ENCODE peak calls at places on chromosome 13, in eight cellular contexts. Q is neuronal stem cell; J is naive thymus-derived CD4-positive, alpha-beta T cell; N is upper lobe of right lung; P is HL-60; A is fibroblast of lung; I is MM.1S; Z is right cardiac atrium. V is an unnamed sample.

GRCh38 chr13:82822935-82823334 is 1059.3 kb downstream of the SLITRK1 start:
- DNase-seq in Q (no peak), J (no peak), N (no peak), P (no peak), A (no peak), I (no peak), Z (no peak), V (no peak)

GRCh38 chr13:57632276-57633140 is 964 bp downstream of the PCDH17 start:
- DNase-seq in Q (no peak), J (no peak), N (peak; percentile 60), P (no peak), A (peak; percentile 31), I (no peak), Z (peak; percentile 49), V (no peak)

GRCh38 chr13:41456768-41457588 is at the start of gene RGCC:
- DNase-seq in Q (peak; percentile 56), J (peak; percentile 89), N (peak; percentile 96), P (peak; percentile 75), A (peak; percentile 43), I (peak; percentile 50), Z (peak; percentile 91), V (peak; percentile 32)

GRCh38 chr13:101691326-101691725 is 238.9 kb downstream of the ITGBL1 start:
- DNase-seq in Q (no peak), J (no peak), N (no peak), P (no peak), A (peak; percentile 5), I (no peak), Z (no peak), V (no peak)

GRCh38 chr13:91362908-91363307 is 15.4 kb downstream of the MIR17HG start:
- DNase-seq in Q (no peak), J (no peak), N (no peak), P (no peak), A (no peak), I (no peak), Z (no peak), V (no peak)

GRCh38 chr13:52359534-52359933 is 46.4 kb downstream of the THSD1 start:
- DNase-seq in Q (no peak), J (no peak), N (no peak), P (no peak), A (peak; percentile 94), I (no peak), Z (no peak), V (no peak)

GRCh38 chr13:106109391-106109791 is 426.1 kb downstream of the EFNB2 start:
- DNase-seq in Q (no peak), J (no peak), N (no peak), P (no peak), A (no peak), I (no peak), Z (no peak), V (no peak)

GRCh38 chr13:41782086-41782485 is 178.8 kb downstream of the VWA8 start:
- DNase-seq in Q (peak; percentile 14), J (no peak), N (no peak), P (no peak), A (no peak), I (no peak), Z (no peak), V (no peak)

GRCh38 chr13:73073050-73073449 is 14.2 kb downstream of the KLF5 start:
- DNase-seq in Q (no peak), J (no peak), N (no peak), P (no peak), A (no peak), I (no peak), Z (no peak), V (peak; percentile 11)

GRCh38 chr13:39451301-39451700 is 151.7 kb downstream of the LHFPL6 start:
- DNase-seq in Q (no peak), J (no peak), N (no peak), P (peak; percentile 68), A (peak; percentile 33), I (no peak), Z (no peak), V (peak; percentile 2)

GRCh38 chr13:112143753-112144615 is 77.0 kb downstream of the SOX1 start:
- DNase-seq in Q (no peak), J (no peak), N (peak; percentile 56), P (no peak), A (no peak), I (no peak), Z (no peak), V (no peak)

GRCh38 chr13:88005188-88005587 is 334.0 kb downstream of the SLITRK5 start:
- DNase-seq in Q (no peak), J (no peak), N (no peak), P (no peak), A (peak; percentile 9), I (no peak), Z (no peak), V (no peak)

DNA sequence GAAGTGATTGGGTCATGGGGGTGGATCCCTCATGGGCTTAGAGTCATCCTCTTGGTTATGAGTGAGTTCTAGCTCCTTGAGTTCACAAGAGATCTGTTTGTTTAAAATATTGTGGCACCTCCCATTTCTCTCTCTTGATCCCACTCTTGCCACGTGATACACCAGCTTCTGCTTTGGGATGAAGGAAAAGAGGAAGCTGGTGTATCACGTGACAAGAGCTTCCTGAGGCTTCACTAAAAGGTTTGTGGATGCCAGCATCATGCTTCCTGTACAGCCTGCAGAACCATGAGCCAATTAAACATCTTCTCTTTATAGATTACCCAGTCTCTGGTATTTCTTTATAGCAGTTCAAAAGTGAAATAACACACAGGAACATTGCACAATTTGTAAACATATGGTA is 352.5 kb upstream of the ATXN8OS start:
- DNase-seq in Q (no peak), J (no peak), N (no peak), P (peak; percentile 21), A (no peak), I (no peak), Z (no peak), V (no peak)
- H3K27ac ChIP-seq in Q (no peak overlapping the region), J (no peak overlapping the region), N (no peak overlapping the region), P (no peak overlapping the region), A (no peak overlapping the region), I (no peak overlapping the region), Z (no peak overlapping the region), V (no peak overlapping the region)

GRCh38 chr13:100439247-100439955 is 149.2 kb downstream of the GGACT start:
- DNase-seq in Q (peak; percentile 54), J (no peak), N (no peak), P (no peak), A (no peak), I (no peak), Z (no peak), V (no peak)

GRCh38 chr13:100438059-100438788 is 150.4 kb downstream of the GGACT start:
- DNase-seq in Q (no peak), J (no peak), N (no peak), P (no peak), A (no peak), I (no peak), Z (no peak), V (no peak)

GRCh38 chr13:100442095-100442832 is 146.3 kb downstream of the GGACT start:
- DNase-seq in Q (no peak), J (no peak), N (no peak), P (no peak), A (no peak), I (no peak), Z (no peak), V (no peak)

GRCh38 chr13:100443278-100443997 is 145.2 kb downstream of the GGACT start:
- DNase-seq in Q (no peak), J (no peak), N (no peak), P (no peak), A (no peak), I (no peak), Z (no peak), V (no peak)

GRCh38 chr13:100440756-100441421 is 147.7 kb downstream of the GGACT start:
- DNase-seq in Q (no peak), J (no peak), N (no peak), P (no peak), A (peak; percentile 58), I (no peak), Z (no peak), V (no peak)
- H3K27ac ChIP-seq in Q (no peak overlapping the region), J (no peak overlapping the region), N (no peak overlapping the region), P (no peak overlapping the region), A (peak overlapping the region; percentile 63), I (no peak overlapping the region), Z (no peak overlapping the region), V (no peak overlapping the region)

DNA sequence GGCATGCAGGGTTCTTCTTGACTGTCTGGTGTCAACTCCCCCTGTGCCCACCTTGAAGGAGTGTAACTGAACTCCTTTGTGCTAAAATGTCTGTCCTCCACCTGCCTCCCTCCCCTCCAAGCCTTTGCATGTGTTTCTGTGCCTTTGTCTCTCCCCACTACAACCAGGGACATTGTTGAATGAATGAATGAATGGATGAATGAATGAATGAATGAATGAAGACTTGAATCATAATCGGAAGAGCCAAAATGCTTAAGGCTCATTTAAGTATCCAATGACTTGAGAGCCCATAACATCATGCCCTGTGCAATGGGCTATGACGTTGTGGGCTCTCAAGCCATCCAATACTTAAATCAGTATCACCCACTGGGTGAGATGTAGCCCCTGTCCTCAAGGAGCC is 9.0 kb upstream of the GPR183 start:
- DNase-seq in Q (no peak), J (no peak), N (no peak), P (no peak), A (no peak), I (no peak), Z (no peak), V (no peak)
- H3K27ac ChIP-seq in Q (no peak overlapping the region), J (peak overlapping the region; percentile 90), N (no peak overlapping the region), P (no peak overlapping the region), A (no peak overlapping the region), I (no peak overlapping the region), Z (no peak overlapping the region), V (peak overlapping the region; percentile 17)

GRCh38 chr13:45439000-45439399 is 20.8 kb upstream of the SLC25A30 start:
- DNase-seq in Q (no peak), J (no peak), N (no peak), P (no peak), A (no peak), I (no peak), Z (no peak), V (no peak)
- H3K27ac ChIP-seq in Q (no peak overlapping the region), J (no peak overlapping the region), N (no peak overlapping the region), P (no peak overlapping the region), A (no peak overlapping the region), I (no peak overlapping the region), Z (no peak overlapping the region), V (no peak overlapping the region)

DNA sequence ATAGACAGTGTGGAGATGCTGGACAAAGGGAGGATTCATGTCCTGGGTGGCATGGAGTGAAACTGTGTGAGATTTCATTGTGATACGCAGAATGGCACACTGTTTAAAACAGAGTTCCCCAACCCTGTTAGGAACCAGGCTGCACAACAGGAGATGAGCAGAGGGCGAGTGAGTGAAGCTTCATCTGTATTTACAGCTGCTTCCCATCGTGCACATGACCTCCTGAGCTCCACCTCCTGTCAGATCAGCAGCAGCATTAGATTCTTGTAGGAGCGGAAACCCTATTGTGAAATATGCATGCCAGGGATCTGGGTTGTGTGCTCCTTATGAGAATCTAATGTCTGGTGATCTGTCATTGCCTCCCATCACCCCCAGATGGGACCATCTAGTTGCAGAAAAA is 72.5 kb downstream of the RAP2A start:
- DNase-seq in Q (no peak), J (no peak), N (no peak), P (no peak), A (peak; percentile 85), I (no peak), Z (no peak), V (no peak)
- H3K27ac ChIP-seq in Q (no peak overlapping the region), J (no peak overlapping the region), N (no peak overlapping the region), P (no peak overlapping the region), A (no peak overlapping the region), I (no peak overlapping the region), Z (no peak overlapping the region), V (no peak overlapping the region)

GRCh38 chr13:44989941-44990340 is 603 bp downstream of the GPALPP1 start:
- DNase-seq in Q (no peak), J (no peak), N (no peak), P (no peak), A (peak; percentile 18), I (no peak), Z (no peak), V (peak; percentile 6)
- H3K27ac ChIP-seq in Q (no peak overlapping the region), J (peak overlapping the region; percentile 95), N (peak overlapping the region; percentile 89), P (peak overlapping the region; percentile 86), A (peak overlapping the region; percentile 98), I (peak overlapping the region; percentile 45), Z (peak overlapping the region; percentile 50), V (peak overlapping the region; percentile 96)

GRCh38 chr13:99298056-99298455 is 9.1 kb downstream of the GPR183 start:
- DNase-seq in Q (no peak), J (no peak), N (no peak), P (no peak), A (no peak), I (no peak), Z (no peak), V (no peak)
- H3K27ac ChIP-seq in Q (no peak overlapping the region), J (peak overlapping the region; percentile 73), N (no peak overlapping the region), P (no peak overlapping the region), A (no peak overlapping the region), I (no peak overlapping the region), Z (no peak overlapping the region), V (peak overlapping the region; percentile 20)